ENCODE peak calls at places on chromosomes 13 and 19, in five cellular contexts. S is CD8-positive, alpha-beta T cell; N is natural killer cell; W is AG09319; H is GM23338. C is an unnamed sample.

GRCh38 chr13:86741762-86742285 is 929.3 kb upstream of the SLITRK5 start:
- DNase-seq in W (no peak), H (peak), S (no peak), N (no peak), C (no peak)

GRCh38 chr13:46551410-46552301 is 1.3 kb upstream of the LRCH1 start:
- DNase-seq in S (peak), H (peak), N (peak), W (no peak), C (peak)

GRCh38 chr13:59641758-59642157 is 522.0 kb downstream of the DIAPH3 start:
- DNase-seq in N (no peak), H (no peak), S (no peak), W (no peak), C (no peak)

GRCh38 chr13:113041293-113041690 is 64.3 kb upstream of the F7 start:
- DNase-seq in H (no peak), N (no peak), S (no peak), W (no peak), C (no peak)

GRCh38 chr19:7751157-7751783 is 3.9 kb upstream of the CD209 start:
- DNase-seq in S (no peak), H (no peak), N (no peak), W (no peak), C (peak)

GRCh38 chr19:7366701-7367420 is 18.1 kb downstream of the ARHGEF18 start:
- DNase-seq in N (no peak), S (no peak), W (no peak), H (peak), C (no peak)

GRCh38 chr13:103935117-103935516 is 868.9 kb upstream of the SLC10A2 start:
- DNase-seq in H (peak), N (no peak), S (no peak), W (no peak), C (no peak)

GRCh38 chr13:101773062-101773461 is 320.6 kb downstream of the ITGBL1 start:
- DNase-seq in H (no peak), W (no peak), S (no peak), N (no peak), C (no peak)

GRCh38 chr19:20513179-20513934 is 52.2 kb downstream of the ZNF737 start:
- DNase-seq in S (no peak), N (no peak), H (peak), W (no peak), C (no peak)
- TF ChIP-seq CTCF in S (no peak), N (no peak), H (peak), W (no peak), C (no peak)

GRCh38 chr13:99619207-99619606 is 117.9 kb downstream of the TM9SF2 start:
- DNase-seq in W (no peak), N (no peak), S (no peak), H (no peak), C (no peak)

GRCh38 chr13:99610702-99611289 is 109.5 kb downstream of the TM9SF2 start:
- DNase-seq in W (no peak), N (no peak), H (peak), S (no peak), C (no peak)

GRCh38 chr13:99617474-99618255 is 116.4 kb downstream of the TM9SF2 start:
- DNase-seq in H (peak), N (no peak), W (peak), S (peak), C (no peak)

DNA sequence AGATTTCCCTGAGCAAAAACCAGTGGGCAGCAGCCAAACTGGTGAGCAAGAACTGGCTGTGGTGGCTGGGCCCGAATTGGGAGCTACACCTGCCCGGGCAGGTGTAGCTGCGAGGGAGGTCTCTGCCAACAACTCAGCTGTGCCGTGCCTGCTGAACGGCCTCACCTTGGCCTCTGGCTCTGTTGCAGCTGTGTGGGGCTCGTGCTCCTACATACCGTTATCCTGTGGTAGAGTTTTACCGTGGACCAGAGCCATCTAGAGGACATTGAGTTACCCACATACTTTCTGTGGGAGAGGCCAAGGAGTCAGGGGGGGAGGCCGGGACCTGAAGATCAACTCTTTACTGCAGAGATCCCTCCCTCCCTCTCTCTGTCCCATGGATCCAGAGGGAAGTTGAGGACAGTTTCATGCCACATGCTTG is 113.2 kb downstream of the TM9SF2 start:
- DNase-seq in N (no peak), S (peak), W (no peak), H (peak), C (no peak)
- TF ChIP-seq CTCF in N (peak), S (no peak), W (no peak), H (peak), C (peak)

GRCh38 chr13:43730642-43731041 is 56.1 kb downstream of the ENOX1 start:
- DNase-seq in N (no peak), H (no peak), W (no peak), S (no peak), C (no peak)
- TF ChIP-seq CTCF in N (no peak), H (no peak), W (no peak), S (no peak), C (no peak)

GRCh38 chr19:43532962-43533545 is at the start of gene ZNF575:
- DNase-seq in S (peak), W (peak), N (peak), H (peak), C (peak)
- TF ChIP-seq CTCF in S (no peak), W (no peak), N (no peak), H (peak), C (no peak)